ENCODE peak calls at places on chromosomes 16 and 17, in seven cellular contexts. One of them, this sample, is unnamed.

GRCh38 chr16:72894291-72895151 is 153.4 kb downstream of the ZFHX3 start:
- DNase-seq in cardiac muscle cell: no peak
- DNase-seq in A549: no peak
- DNase-seq in colonic mucosa: no peak
- DNase-seq in astrocyte of the cerebellum: no peak
- DNase-seq in CD4-positive, alpha-beta T cell: no peak
- DNase-seq in fibroblast of the aortic adventitia: peak
- DNase-seq in this sample: no peak

GRCh38 chr16:1696863-1697262 is 9.1 kb upstream of the MAPK8IP3 start:
- DNase-seq in cardiac muscle cell: no peak
- DNase-seq in A549: peak
- DNase-seq in colonic mucosa: no peak
- DNase-seq in astrocyte of the cerebellum: no peak
- DNase-seq in CD4-positive, alpha-beta T cell: no peak
- DNase-seq in fibroblast of the aortic adventitia: no peak
- DNase-seq in this sample: no peak

GRCh38 chr17:51814521-51814920 is 344.0 kb downstream of the CA10 start:
- DNase-seq in cardiac muscle cell: no peak
- DNase-seq in A549: no peak
- DNase-seq in colonic mucosa: peak
- DNase-seq in astrocyte of the cerebellum: no peak
- DNase-seq in CD4-positive, alpha-beta T cell: no peak
- DNase-seq in fibroblast of the aortic adventitia: no peak
- DNase-seq in this sample: no peak

GRCh38 chr17:76538281-76538931 is 897 bp upstream of the CYGB start:
- DNase-seq in cardiac muscle cell: no peak
- DNase-seq in A549: no peak
- DNase-seq in colonic mucosa: no peak
- DNase-seq in astrocyte of the cerebellum: no peak
- DNase-seq in CD4-positive, alpha-beta T cell: no peak
- DNase-seq in fibroblast of the aortic adventitia: no peak
- DNase-seq in this sample: no peak

GRCh38 chr17:1060991-1061390 is 64.1 kb downstream of the TIMM22 start:
- DNase-seq in cardiac muscle cell: no peak
- DNase-seq in A549: peak
- DNase-seq in colonic mucosa: peak
- DNase-seq in astrocyte of the cerebellum: peak
- DNase-seq in CD4-positive, alpha-beta T cell: peak
- DNase-seq in fibroblast of the aortic adventitia: peak
- DNase-seq in this sample: peak

GRCh38 chr17:33055171-33055611 is 63.5 kb downstream of the SPACA3 start:
- DNase-seq in cardiac muscle cell: no peak
- DNase-seq in A549: no peak
- DNase-seq in colonic mucosa: no peak
- DNase-seq in astrocyte of the cerebellum: no peak
- DNase-seq in CD4-positive, alpha-beta T cell: no peak
- DNase-seq in fibroblast of the aortic adventitia: no peak
- DNase-seq in this sample: no peak

GRCh38 chr16:57627184-57627871 is 1.1 kb upstream of the ADGRG1 start:
- DNase-seq in cardiac muscle cell: peak
- DNase-seq in A549: peak
- DNase-seq in colonic mucosa: no peak
- DNase-seq in astrocyte of the cerebellum: peak
- DNase-seq in CD4-positive, alpha-beta T cell: no peak
- DNase-seq in fibroblast of the aortic adventitia: peak
- DNase-seq in this sample: no peak

GRCh38 chr17:189444-189843 is 8.0 kb upstream of the DOC2B start:
- DNase-seq in cardiac muscle cell: no peak
- DNase-seq in A549: no peak
- DNase-seq in colonic mucosa: no peak
- DNase-seq in astrocyte of the cerebellum: no peak
- DNase-seq in CD4-positive, alpha-beta T cell: no peak
- DNase-seq in fibroblast of the aortic adventitia: no peak
- DNase-seq in this sample: no peak

GRCh38 chr17:927611-928461 is 51.7 kb downstream of the NXN start:
- DNase-seq in cardiac muscle cell: no peak
- DNase-seq in A549: peak
- DNase-seq in colonic mucosa: no peak
- DNase-seq in astrocyte of the cerebellum: peak
- DNase-seq in CD4-positive, alpha-beta T cell: no peak
- DNase-seq in fibroblast of the aortic adventitia: peak
- DNase-seq in this sample: peak

GRCh38 chr16:5870886-5871715 is 773.5 kb upstream of the EEF2KMT start:
- DNase-seq in cardiac muscle cell: no peak
- DNase-seq in A549: no peak
- DNase-seq in colonic mucosa: no peak
- DNase-seq in astrocyte of the cerebellum: no peak
- DNase-seq in CD4-positive, alpha-beta T cell: no peak
- DNase-seq in fibroblast of the aortic adventitia: no peak
- DNase-seq in this sample: no peak

GRCh38 chr16:80804451-80805383 is at the start of gene CDYL2:
- DNase-seq in cardiac muscle cell: no peak
- DNase-seq in A549: no peak
- DNase-seq in colonic mucosa: peak
- DNase-seq in astrocyte of the cerebellum: no peak
- DNase-seq in CD4-positive, alpha-beta T cell: peak
- DNase-seq in fibroblast of the aortic adventitia: no peak
- DNase-seq in this sample: no peak

GRCh38 chr16:8686031-8686621 is 11.7 kb downstream of the ABAT start:
- DNase-seq in cardiac muscle cell: peak
- DNase-seq in A549: no peak
- DNase-seq in colonic mucosa: peak
- DNase-seq in astrocyte of the cerebellum: no peak
- DNase-seq in CD4-positive, alpha-beta T cell: no peak
- DNase-seq in fibroblast of the aortic adventitia: no peak
- DNase-seq in this sample: no peak

GRCh38 chr16:56183266-56183665 is 8.0 kb upstream of the GNAO1 start:
- DNase-seq in cardiac muscle cell: no peak
- DNase-seq in A549: no peak
- DNase-seq in colonic mucosa: no peak
- DNase-seq in astrocyte of the cerebellum: no peak
- DNase-seq in CD4-positive, alpha-beta T cell: no peak
- DNase-seq in fibroblast of the aortic adventitia: no peak
- DNase-seq in this sample: no peak

GRCh38 chr17:27038676-27039075 is 255.2 kb upstream of the WSB1 start:
- DNase-seq in cardiac muscle cell: no peak
- DNase-seq in A549: peak
- DNase-seq in colonic mucosa: no peak
- DNase-seq in astrocyte of the cerebellum: no peak
- DNase-seq in CD4-positive, alpha-beta T cell: no peak
- DNase-seq in fibroblast of the aortic adventitia: no peak
- DNase-seq in this sample: no peak

GRCh38 chr17:10171581-10171981 is 26.8 kb downstream of the GAS7 start:
- DNase-seq in cardiac muscle cell: peak
- DNase-seq in A549: no peak
- DNase-seq in colonic mucosa: no peak
- DNase-seq in astrocyte of the cerebellum: no peak
- DNase-seq in CD4-positive, alpha-beta T cell: no peak
- DNase-seq in fibroblast of the aortic adventitia: peak
- DNase-seq in this sample: no peak

GRCh38 chr17:1972429-1973160 is 52.5 kb downstream of the RTN4RL1 start:
- DNase-seq in cardiac muscle cell: no peak
- DNase-seq in A549: no peak
- DNase-seq in colonic mucosa: no peak
- DNase-seq in astrocyte of the cerebellum: no peak
- DNase-seq in CD4-positive, alpha-beta T cell: no peak
- DNase-seq in fibroblast of the aortic adventitia: no peak
- DNase-seq in this sample: no peak

GRCh38 chr16:49000594-49000993 is 281.0 kb downstream of the CBLN1 start:
- DNase-seq in cardiac muscle cell: no peak
- DNase-seq in A549: no peak
- DNase-seq in colonic mucosa: no peak
- DNase-seq in astrocyte of the cerebellum: no peak
- DNase-seq in CD4-positive, alpha-beta T cell: no peak
- DNase-seq in fibroblast of the aortic adventitia: no peak
- DNase-seq in this sample: no peak
- TF ChIP-seq CTCF in cardiac muscle cell: peak
- TF ChIP-seq CTCF in A549: peak
- TF ChIP-seq CTCF in colonic mucosa: peak
- TF ChIP-seq CTCF in astrocyte of the cerebellum: peak
- TF ChIP-seq CTCF in CD4-positive, alpha-beta T cell: no peak
- TF ChIP-seq CTCF in fibroblast of the aortic adventitia: peak
- TF ChIP-seq CTCF in this sample: peak

DNA sequence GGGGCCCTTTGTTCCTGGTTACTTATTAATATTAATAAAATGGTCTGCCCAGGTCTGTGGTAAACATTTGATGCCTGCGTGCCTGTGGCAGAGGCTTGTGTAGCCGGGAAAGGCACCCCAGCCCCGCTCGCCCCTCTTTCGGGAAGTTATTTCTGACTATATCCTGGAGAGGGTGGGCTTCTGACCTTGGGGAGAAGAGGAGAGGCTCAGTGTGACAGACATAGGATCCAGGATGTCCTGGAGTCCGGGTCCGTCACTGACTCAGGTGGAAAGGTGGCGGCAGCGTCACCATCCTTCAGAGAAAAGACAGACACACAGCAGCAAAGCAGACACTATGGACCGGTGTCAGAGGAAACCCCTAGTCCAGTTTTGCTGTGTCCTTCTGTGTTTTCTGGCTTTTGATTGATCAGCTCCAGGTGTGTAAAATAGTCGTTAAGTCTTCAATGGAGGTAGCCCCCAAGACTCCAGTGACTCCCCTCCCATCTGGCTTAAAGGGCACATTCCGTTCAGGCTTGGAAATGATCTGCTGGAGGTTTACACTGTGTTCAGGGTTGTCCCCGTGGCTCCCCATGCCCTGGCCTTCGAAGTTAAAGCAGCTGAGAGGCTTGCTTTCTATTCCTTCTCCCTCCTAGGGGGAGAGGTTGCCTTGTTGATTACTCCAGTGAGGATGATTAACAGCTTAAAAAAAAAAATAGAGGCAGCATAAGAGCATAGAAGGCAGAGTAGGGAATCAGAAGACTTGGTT is 81.6 kb downstream of the CCDC182 start:
- DNase-seq in cardiac muscle cell: no peak
- DNase-seq in A549: no peak
- DNase-seq in colonic mucosa: no peak
- DNase-seq in astrocyte of the cerebellum: no peak
- DNase-seq in CD4-positive, alpha-beta T cell: no peak
- DNase-seq in fibroblast of the aortic adventitia: no peak
- DNase-seq in this sample: no peak
- TF ChIP-seq CTCF in cardiac muscle cell: no peak
- TF ChIP-seq CTCF in A549: no peak
- TF ChIP-seq CTCF in colonic mucosa: no peak
- TF ChIP-seq CTCF in astrocyte of the cerebellum: no peak
- TF ChIP-seq CTCF in CD4-positive, alpha-beta T cell: no peak
- TF ChIP-seq CTCF in fibroblast of the aortic adventitia: no peak
- TF ChIP-seq CTCF in this sample: no peak

DNA sequence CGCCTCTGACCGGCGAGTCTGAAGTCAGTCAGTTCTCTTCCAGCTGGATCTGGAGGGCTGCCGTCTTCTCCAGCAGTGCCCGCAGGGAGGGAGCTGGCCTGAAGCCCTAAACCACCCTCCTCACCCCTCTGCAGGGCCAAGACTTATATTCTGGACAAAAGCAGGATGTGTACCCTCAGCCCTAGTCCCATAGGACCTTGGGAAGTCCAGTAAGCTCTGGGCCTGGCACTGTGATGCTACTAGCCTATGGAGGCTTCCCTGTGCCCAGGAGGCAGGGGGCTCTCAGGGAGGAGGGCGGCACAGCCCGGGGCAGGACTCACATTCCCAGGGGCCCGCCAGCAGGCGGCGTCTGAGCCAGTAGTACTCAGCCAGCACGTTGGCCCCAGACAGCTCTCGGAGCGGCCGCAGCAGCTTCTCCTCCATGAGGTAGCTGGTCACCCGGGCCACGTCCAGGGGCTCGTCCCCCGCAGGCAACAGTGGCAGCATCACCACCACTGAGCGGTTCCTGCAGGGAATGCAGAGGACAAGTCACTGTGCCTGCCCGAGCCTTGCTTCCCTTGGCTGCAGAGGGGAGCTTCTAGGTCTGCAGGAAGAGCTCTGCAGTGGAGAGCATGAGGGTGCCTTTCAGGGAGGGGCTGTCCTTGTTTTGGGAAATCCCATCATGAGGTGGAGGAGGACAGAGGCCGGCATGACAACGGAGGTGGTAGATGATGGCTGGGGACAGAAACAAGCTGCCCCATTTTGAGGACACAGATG is 41.7 kb downstream of the RMI2 start:
- DNase-seq in cardiac muscle cell: peak
- DNase-seq in A549: peak
- DNase-seq in colonic mucosa: no peak
- DNase-seq in astrocyte of the cerebellum: no peak
- DNase-seq in CD4-positive, alpha-beta T cell: no peak
- DNase-seq in fibroblast of the aortic adventitia: peak
- DNase-seq in this sample: no peak
- TF ChIP-seq CTCF in cardiac muscle cell: peak
- TF ChIP-seq CTCF in A549: peak
- TF ChIP-seq CTCF in colonic mucosa: no peak
- TF ChIP-seq CTCF in astrocyte of the cerebellum: peak
- TF ChIP-seq CTCF in CD4-positive, alpha-beta T cell: no peak
- TF ChIP-seq CTCF in fibroblast of the aortic adventitia: peak
- TF ChIP-seq CTCF in this sample: peak

GRCh38 chr17:7222093-7222971 is 2.6 kb downstream of the ACADVL start:
- DNase-seq in cardiac muscle cell: no peak
- DNase-seq in A549: no peak
- DNase-seq in colonic mucosa: no peak
- DNase-seq in astrocyte of the cerebellum: no peak
- DNase-seq in CD4-positive, alpha-beta T cell: no peak
- DNase-seq in fibroblast of the aortic adventitia: no peak
- DNase-seq in this sample: no peak

GRCh38 chr17:7219812-7220592 is at the start of the genes ACADVL and DLG4:
- DNase-seq in cardiac muscle cell: peak
- DNase-seq in A549: peak
- DNase-seq in colonic mucosa: peak
- DNase-seq in astrocyte of the cerebellum: peak
- DNase-seq in CD4-positive, alpha-beta T cell: peak
- DNase-seq in fibroblast of the aortic adventitia: peak
- DNase-seq in this sample: peak

GRCh38 chr17:7219434-7219811 is 213 bp downstream of the DLG4 start:
- DNase-seq in cardiac muscle cell: no peak
- DNase-seq in A549: no peak
- DNase-seq in colonic mucosa: no peak
- DNase-seq in astrocyte of the cerebellum: no peak
- DNase-seq in CD4-positive, alpha-beta T cell: no peak
- DNase-seq in fibroblast of the aortic adventitia: no peak
- DNase-seq in this sample: no peak

GRCh38 chr17:7221281-7222092 is 1.7 kb downstream of the ACADVL start:
- DNase-seq in cardiac muscle cell: no peak
- DNase-seq in A549: no peak
- DNase-seq in colonic mucosa: no peak
- DNase-seq in astrocyte of the cerebellum: no peak
- DNase-seq in CD4-positive, alpha-beta T cell: no peak
- DNase-seq in fibroblast of the aortic adventitia: no peak
- DNase-seq in this sample: no peak

DNA sequence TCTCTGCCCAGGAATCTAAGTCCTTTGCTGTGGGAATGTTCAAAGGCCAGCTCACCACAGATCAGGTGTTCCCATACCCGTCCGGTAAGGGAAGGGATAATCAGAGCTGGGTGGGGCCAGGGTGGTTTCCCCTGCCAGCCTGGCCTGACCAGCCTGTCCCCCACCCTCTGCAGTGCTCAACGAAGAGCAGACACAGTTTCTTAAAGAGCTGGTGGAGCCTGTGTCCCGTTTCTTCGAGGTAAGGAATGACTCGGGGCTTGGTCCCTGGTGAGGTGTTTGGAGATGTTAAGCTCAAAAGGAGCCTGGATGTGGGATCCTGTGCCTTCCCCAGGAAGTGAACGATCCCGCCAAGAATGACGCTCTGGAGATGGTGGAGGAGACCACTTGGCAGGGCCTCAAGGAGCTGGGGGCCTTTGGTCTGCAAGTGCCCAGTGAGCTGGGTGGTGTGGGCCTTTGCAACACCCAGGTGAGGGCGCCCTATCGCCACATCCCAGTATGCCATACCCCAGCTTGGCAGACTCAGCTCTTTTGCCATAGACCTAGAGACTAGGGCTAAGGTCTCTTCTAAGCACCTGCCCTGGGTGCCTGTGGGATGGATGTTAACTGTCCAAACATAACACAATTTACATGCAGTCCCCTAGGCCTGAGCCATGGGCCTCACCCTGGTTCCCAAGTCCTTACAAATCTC is 999 bp downstream of the ACADVL start:
- DNase-seq in cardiac muscle cell: peak
- DNase-seq in A549: peak
- DNase-seq in colonic mucosa: peak
- DNase-seq in astrocyte of the cerebellum: no peak
- DNase-seq in CD4-positive, alpha-beta T cell: peak
- DNase-seq in fibroblast of the aortic adventitia: peak
- DNase-seq in this sample: no peak
- TF ChIP-seq CTCF in cardiac muscle cell: peak
- TF ChIP-seq CTCF in A549: peak
- TF ChIP-seq CTCF in colonic mucosa: peak
- TF ChIP-seq CTCF in astrocyte of the cerebellum: peak
- TF ChIP-seq CTCF in CD4-positive, alpha-beta T cell: peak
- TF ChIP-seq CTCF in fibroblast of the aortic adventitia: peak
- TF ChIP-seq CTCF in this sample: peak